ENCODE peak calls at places on chromosomes 12 and 14, in eight cellular contexts. Y is EL, X is fibroblast of lung, U is heart left ventricle, G is COLO829, E is HFF-Myc, F is body of pancreas, J is Ammon's horn. C is an unnamed sample.

GRCh38 chr14:101133068-101133467 is 229.5 kb upstream of the RTL1 start:
- DNase-seq in Y (no peak), X (no peak), U (no peak), G (no peak), E (no peak), F (no peak), J (no peak), C (no peak)

GRCh38 chr12:91959220-91959619 is 186.4 kb downstream of the BTG1 start:
- DNase-seq in Y (no peak), X (no peak), U (no peak), G (no peak), E (no peak), F (no peak), J (no peak), C (no peak)

GRCh38 chr12:27667540-27667939 is 28.7 kb upstream of the REP15 start:
- DNase-seq in Y (peak; percentile 40), X (peak; percentile 88), U (no peak), G (no peak), E (no peak), F (no peak), J (no peak), C (no peak)

GRCh38 chr12:78406776-78407335 is 457.7 kb upstream of the SYT1 start:
- DNase-seq in Y (peak; percentile 38), X (peak; percentile 61), U (no peak), G (no peak), E (no peak), F (no peak), J (no peak), C (no peak)

GRCh38 chr14:72603639-72604038 is 290.3 kb downstream of the DPF3 start:
- DNase-seq in Y (peak; percentile 23), X (peak; percentile 84), U (no peak), G (no peak), E (no peak), F (no peak), J (no peak), C (no peak)

GRCh38 chr12:72570601-72571000 is 298.4 kb downstream of the TRHDE start:
- DNase-seq in Y (no peak), X (no peak), U (no peak), G (no peak), E (no peak), F (no peak), J (no peak), C (no peak)

GRCh38 chr12:121657305-121658008 is 12.0 kb downstream of the MORN3 start:
- DNase-seq in Y (no peak), X (no peak), U (no peak), G (no peak), E (no peak), F (no peak), J (no peak), C (no peak)

GRCh38 chr14:106318700-106319099 is 792.3 kb downstream of the TMEM121 start:
- DNase-seq in Y (no peak), X (no peak), U (no peak), G (no peak), E (no peak), F (no peak), J (no peak), C (no peak)

GRCh38 chr12:106771425-106771824 is 3.1 kb upstream of the RIC8B start:
- DNase-seq in Y (no peak), X (no peak), U (no peak), G (no peak), E (no peak), F (no peak), J (no peak), C (no peak)

GRCh38 chr14:69500736-69501135 is 16.2 kb downstream of the PLEKHD1 start:
- DNase-seq in Y (no peak), X (no peak), U (no peak), G (no peak), E (no peak), F (no peak), J (no peak), C (no peak)

GRCh38 chr12:65649126-65649525 is 175.2 kb upstream of the HMGA2 start:
- DNase-seq in Y (peak; percentile 96), X (peak; percentile 100), U (no peak), G (peak; percentile 95), E (peak; percentile 92), F (no peak), J (peak; percentile 15), C (peak; percentile 54)

C was measured in mucosa of gallbladder.